ENCODE peak calls at places on chromosomes 13 and 19, in four cellular contexts. V is T follicular helper cell, N is GM23338, W is A172. G is an unnamed sample.

GRCh38 chr13:113971471-113972231 is 2.2 kb downstream of the C13orf46 start:
- DNase-seq in V (no peak), N (no peak), W (no peak), G (no peak)

GRCh38 chr13:92989301-92989700 is 237.3 kb upstream of the GPC6 start:
- DNase-seq in V (no peak), N (no peak), W (no peak), G (no peak)

GRCh38 chr13:100290165-100290801 is 201.4 kb downstream of the PCCA start:
- DNase-seq in V (no peak), N (no peak), W (no peak), G (no peak)

GRCh38 chr19:16650821-16651220 is 9.1 kb downstream of the SMIM7 start:
- DNase-seq in V (no peak), N (no peak), W (no peak), G (no peak)

GRCh38 chr13:24264976-24265375 is 44.4 kb upstream of the C1QTNF9 start:
- DNase-seq in V (peak; percentile 74), N (no peak), W (no peak), G (no peak)

GRCh38 chr19:50020481-50020880 is 4.7 kb downstream of the VRK3 start:
- DNase-seq in V (no peak), N (no peak), W (no peak), G (peak; percentile 6)

GRCh38 chr13:68467160-68467559 is 1237.0 kb upstream of the PCDH9 start:
- DNase-seq in V (no peak), N (no peak), W (no peak), G (no peak)

GRCh38 chr19:10815969-10816635 is 19.9 kb downstream of the TMED1 start:
- DNase-seq in V (no peak), N (peak; percentile 13), W (no peak), G (no peak)

GRCh38 chr19:21256722-21257121 is 72.5 kb downstream of the ZNF708 start:
- DNase-seq in V (no peak), N (peak; percentile 91), W (no peak), G (no peak)

GRCh38 chr19:43798546-43799409 is 3.5 kb downstream of the LYPD5 start:
- DNase-seq in V (peak; percentile 37), N (peak; percentile 92), W (no peak), G (peak; percentile 82)

GRCh38 chr13:64078480-64078936 is 2662.9 kb upstream of the PCDH20 start:
- DNase-seq in V (no peak), N (no peak), W (no peak), G (no peak)

GRCh38 chr13:27960362-27961226 is 8.5 kb downstream of the CDX2 start:
- DNase-seq in V (no peak), N (peak; percentile 92), W (peak; percentile 4), G (peak; percentile 51)

GRCh38 chr13:112690242-112690943 is 555 bp downstream of the ATP11A start:
- DNase-seq in V (no peak), N (peak; percentile 64), W (peak; percentile 25), G (peak; percentile 82)

GRCh38 chr19:45852941-45853340 is 10.0 kb downstream of the SYMPK start:
- DNase-seq in V (no peak), N (no peak), W (no peak), G (no peak)

GRCh38 chr13:107867701-107868661 is 347.4 kb downstream of the LIG4 start:
- DNase-seq in V (no peak), N (peak; percentile 83), W (no peak), G (peak; percentile 88)

GRCh38 chr13:95447766-95448165 is 104.8 kb upstream of the CLDN10 start:
- DNase-seq in V (no peak), N (peak; percentile 22), W (no peak), G (no peak)

GRCh38 chr19:28426902-28427232 is 786.1 kb downstream of the UQCRFS1 start:
- DNase-seq in V (no peak), N (no peak), W (peak; percentile 80), G (no peak)

GRCh38 chr13:74015137-74015536 is 119.1 kb downstream of the KLF12 start:
- DNase-seq in V (no peak), N (peak; percentile 43), W (no peak), G (no peak)

GRCh38 chr19:35292986-35293732 is 1.2 kb downstream of the MAG start:
- DNase-seq in V (no peak), N (no peak), W (no peak), G (no peak)

GRCh38 chr19:57025491-57025890 is 94.3 kb upstream of the USP29 start:
- DNase-seq in V (no peak), N (no peak), W (no peak), G (no peak)

GRCh38 chr13:38202730-38203129 is 146.9 kb upstream of the UFM1 start:
- DNase-seq in V (no peak), N (no peak), W (peak; percentile 68), G (no peak)

GRCh38 chr13:48038763-48039162 is 1.2 kb downstream of the NUDT15 start:
- DNase-seq in V (no peak), N (peak; percentile 18), W (no peak), G (no peak)

GRCh38 chr19:48806518-48806817 is 4.4 kb downstream of the BCAT2 start:
- DNase-seq in V (peak; percentile 27), N (peak; percentile 94), W (no peak), G (no peak)

GRCh38 chr13:109389892-109390345 is 396.5 kb downstream of the IRS2 start:
- DNase-seq in V (no peak), N (no peak), W (no peak), G (no peak)

GRCh38 chr19:2548966-2549365 is 73.0 kb downstream of the GADD45B start:
- DNase-seq in V (no peak), N (no peak), W (no peak), G (no peak)